ENCODE peak calls at places on chromosomes 5 and 9, in six cellular contexts. One of them, this sample, is unnamed.

GRCh38 chr9:86186696-86187095 is 72.8 kb downstream of the C9orf153 start:
- DNase-seq in HuH-7: no peak
- DNase-seq in central memory CD4-positive, alpha-beta T cell: no peak
- DNase-seq in EH: no peak
- DNase-seq in left ventricle myocardium inferior: no peak
- DNase-seq in MM.1S: no peak
- DNase-seq in this sample: no peak

GRCh38 chr5:59786271-59786805 is 107.2 kb downstream of the PDE4D start:
- DNase-seq in HuH-7: no peak
- DNase-seq in left ventricle myocardium inferior: no peak
- DNase-seq in EH: peak
- DNase-seq in MM.1S: no peak
- DNase-seq in central memory CD4-positive, alpha-beta T cell: no peak
- DNase-seq in this sample: peak

GRCh38 chr9:8431505-8431904 is 631.9 kb upstream of the DMAC1 start:
- DNase-seq in EH: no peak
- DNase-seq in MM.1S: no peak
- DNase-seq in HuH-7: no peak
- DNase-seq in left ventricle myocardium inferior: no peak
- DNase-seq in central memory CD4-positive, alpha-beta T cell: no peak
- DNase-seq in this sample: no peak

GRCh38 chr5:167442922-167443321 is 848.5 kb upstream of the WWC1 start:
- DNase-seq in HuH-7: peak
- DNase-seq in left ventricle myocardium inferior: no peak
- DNase-seq in MM.1S: no peak
- DNase-seq in EH: no peak
- DNase-seq in central memory CD4-positive, alpha-beta T cell: no peak
- DNase-seq in this sample: no peak

GRCh38 chr5:90529939-90530677 is 724 bp upstream of the LYSMD3 start:
- DNase-seq in MM.1S: peak
- DNase-seq in HuH-7: peak
- DNase-seq in left ventricle myocardium inferior: peak
- DNase-seq in EH: peak
- DNase-seq in central memory CD4-positive, alpha-beta T cell: no peak
- DNase-seq in this sample: peak

GRCh38 chr5:137501846-137502406 is 2.8 kb upstream of the SPOCK1 start:
- DNase-seq in HuH-7: no peak
- DNase-seq in MM.1S: no peak
- DNase-seq in left ventricle myocardium inferior: no peak
- DNase-seq in central memory CD4-positive, alpha-beta T cell: no peak
- DNase-seq in EH: peak
- DNase-seq in this sample: no peak

GRCh38 chr9:33535541-33535940 is 11.5 kb downstream of the ANKRD18B start:
- DNase-seq in central memory CD4-positive, alpha-beta T cell: no peak
- DNase-seq in HuH-7: no peak
- DNase-seq in left ventricle myocardium inferior: no peak
- DNase-seq in EH: no peak
- DNase-seq in MM.1S: no peak
- DNase-seq in this sample: no peak

GRCh38 chr5:69105996-69106906 is 12.4 kb downstream of the SLC30A5 start:
- DNase-seq in left ventricle myocardium inferior: no peak
- DNase-seq in MM.1S: no peak
- DNase-seq in central memory CD4-positive, alpha-beta T cell: no peak
- DNase-seq in HuH-7: no peak
- DNase-seq in EH: no peak
- DNase-seq in this sample: no peak

GRCh38 chr9:128917151-128917849 is 3.5 kb upstream of the PHYHD1 start:
- DNase-seq in central memory CD4-positive, alpha-beta T cell: no peak
- DNase-seq in left ventricle myocardium inferior: peak
- DNase-seq in MM.1S: no peak
- DNase-seq in EH: peak
- DNase-seq in HuH-7: no peak
- DNase-seq in this sample: no peak

GRCh38 chr5:119037496-119038215 is 33.2 kb upstream of the DMXL1 start:
- DNase-seq in left ventricle myocardium inferior: no peak
- DNase-seq in EH: no peak
- DNase-seq in HuH-7: no peak
- DNase-seq in MM.1S: no peak
- DNase-seq in central memory CD4-positive, alpha-beta T cell: no peak
- DNase-seq in this sample: no peak

GRCh38 chr5:6750951-6751685 is 37.9 kb downstream of the TENT4A start:
- DNase-seq in EH: no peak
- DNase-seq in MM.1S: no peak
- DNase-seq in HuH-7: no peak
- DNase-seq in central memory CD4-positive, alpha-beta T cell: no peak
- DNase-seq in left ventricle myocardium inferior: no peak
- DNase-seq in this sample: peak

GRCh38 chr5:95760291-95761191 is 29.4 kb downstream of the RHOBTB3 start:
- DNase-seq in MM.1S: peak
- DNase-seq in HuH-7: no peak
- DNase-seq in central memory CD4-positive, alpha-beta T cell: peak
- DNase-seq in left ventricle myocardium inferior: no peak
- DNase-seq in EH: peak
- DNase-seq in this sample: no peak

GRCh38 chr5:115599502-115599901 is 2.8 kb downstream of the TICAM2 start:
- DNase-seq in EH: peak
- DNase-seq in left ventricle myocardium inferior: no peak
- DNase-seq in MM.1S: peak
- DNase-seq in central memory CD4-positive, alpha-beta T cell: no peak
- DNase-seq in HuH-7: no peak
- DNase-seq in this sample: no peak

GRCh38 chr9:76688471-76689238 is 75.6 kb upstream of the PCA3 start:
- DNase-seq in central memory CD4-positive, alpha-beta T cell: no peak
- DNase-seq in EH: no peak
- DNase-seq in HuH-7: peak
- DNase-seq in MM.1S: no peak
- DNase-seq in left ventricle myocardium inferior: no peak
- DNase-seq in this sample: no peak

GRCh38 chr9:4011062-4011461 is 288.8 kb downstream of the GLIS3 start:
- DNase-seq in left ventricle myocardium inferior: no peak
- DNase-seq in HuH-7: no peak
- DNase-seq in EH: no peak
- DNase-seq in central memory CD4-positive, alpha-beta T cell: no peak
- DNase-seq in MM.1S: no peak
- DNase-seq in this sample: no peak

GRCh38 chr5:55308254-55308836 is 556 bp downstream of the MTREX start:
- DNase-seq in central memory CD4-positive, alpha-beta T cell: no peak
- DNase-seq in MM.1S: peak
- DNase-seq in HuH-7: no peak
- DNase-seq in left ventricle myocardium inferior: no peak
- DNase-seq in EH: peak
- DNase-seq in this sample: no peak

GRCh38 chr9:112890106-112891081 is at the start of gene SLC46A2:
- DNase-seq in left ventricle myocardium inferior: peak
- DNase-seq in HuH-7: no peak
- DNase-seq in MM.1S: no peak
- DNase-seq in central memory CD4-positive, alpha-beta T cell: no peak
- DNase-seq in EH: no peak
- DNase-seq in this sample: no peak

GRCh38 chr5:146208916-146209522 is 5.6 kb downstream of the RBM27 start:
- DNase-seq in HuH-7: no peak
- DNase-seq in MM.1S: no peak
- DNase-seq in EH: no peak
- DNase-seq in central memory CD4-positive, alpha-beta T cell: no peak
- DNase-seq in left ventricle myocardium inferior: no peak
- DNase-seq in this sample: no peak

GRCh38 chr9:97714435-97714834 is 17.3 kb upstream of the XPA start:
- DNase-seq in HuH-7: no peak
- DNase-seq in MM.1S: peak
- DNase-seq in left ventricle myocardium inferior: no peak
- DNase-seq in EH: peak
- DNase-seq in central memory CD4-positive, alpha-beta T cell: peak
- DNase-seq in this sample: peak

GRCh38 chr5:119470851-119471451 is 18.7 kb downstream of the HSD17B4 start:
- DNase-seq in EH: peak
- DNase-seq in HuH-7: no peak
- DNase-seq in left ventricle myocardium inferior: no peak
- DNase-seq in central memory CD4-positive, alpha-beta T cell: no peak
- DNase-seq in MM.1S: peak
- DNase-seq in this sample: no peak

GRCh38 chr9:79687131-79687447 is 115.3 kb downstream of the TLE4 start:
- DNase-seq in EH: peak
- DNase-seq in left ventricle myocardium inferior: no peak
- DNase-seq in MM.1S: no peak
- DNase-seq in HuH-7: no peak
- DNase-seq in central memory CD4-positive, alpha-beta T cell: peak
- DNase-seq in this sample: no peak

GRCh38 chr5:141881886-141882285 is 3.7 kb upstream of the PCDH1 start:
- DNase-seq in EH: no peak
- DNase-seq in MM.1S: no peak
- DNase-seq in HuH-7: no peak
- DNase-seq in left ventricle myocardium inferior: no peak
- DNase-seq in central memory CD4-positive, alpha-beta T cell: no peak
- DNase-seq in this sample: no peak

GRCh38 chr9:89304479-89305188 is 6.4 kb upstream of the CKS2 start:
- DNase-seq in central memory CD4-positive, alpha-beta T cell: no peak
- DNase-seq in EH: no peak
- DNase-seq in left ventricle myocardium inferior: no peak
- DNase-seq in HuH-7: no peak
- DNase-seq in MM.1S: no peak
- DNase-seq in this sample: no peak

GRCh38 chr5:1085391-1085790 is 26.5 kb downstream of the SLC12A7 start:
- DNase-seq in left ventricle myocardium inferior: no peak
- DNase-seq in EH: no peak
- DNase-seq in MM.1S: no peak
- DNase-seq in central memory CD4-positive, alpha-beta T cell: no peak
- DNase-seq in HuH-7: no peak
- DNase-seq in this sample: no peak

GRCh38 chr5:90293931-90294330 is 115.6 kb downstream of the CETN3 start:
- DNase-seq in central memory CD4-positive, alpha-beta T cell: no peak
- DNase-seq in EH: peak
- DNase-seq in MM.1S: no peak
- DNase-seq in left ventricle myocardium inferior: no peak
- DNase-seq in HuH-7: no peak
- DNase-seq in this sample: no peak

GRCh38 chr5:118070041-118070440 is 918.3 kb downstream of the DTWD2 start:
- DNase-seq in EH: no peak
- DNase-seq in HuH-7: no peak
- DNase-seq in MM.1S: no peak
- DNase-seq in left ventricle myocardium inferior: no peak
- DNase-seq in central memory CD4-positive, alpha-beta T cell: no peak
- DNase-seq in this sample: no peak

GRCh38 chr5:16674750-16675149 is 58.0 kb upstream of the RETREG1 start:
- DNase-seq in left ventricle myocardium inferior: no peak
- DNase-seq in EH: no peak
- DNase-seq in MM.1S: no peak
- DNase-seq in HuH-7: no peak
- DNase-seq in central memory CD4-positive, alpha-beta T cell: no peak
- DNase-seq in this sample: peak

GRCh38 chr5:62043289-62044274 is 262.4 kb upstream of the KIF2A start:
- DNase-seq in MM.1S: no peak
- DNase-seq in HuH-7: no peak
- DNase-seq in central memory CD4-positive, alpha-beta T cell: no peak
- DNase-seq in EH: no peak
- DNase-seq in left ventricle myocardium inferior: no peak
- DNase-seq in this sample: no peak

GRCh38 chr9:34884732-34885131 is 73.4 kb upstream of the PHF24 start:
- DNase-seq in left ventricle myocardium inferior: no peak
- DNase-seq in EH: no peak
- DNase-seq in MM.1S: peak
- DNase-seq in HuH-7: no peak
- DNase-seq in central memory CD4-positive, alpha-beta T cell: no peak
- DNase-seq in this sample: no peak

GRCh38 chr9:91273853-91274552 is 87.7 kb downstream of the AUH start:
- DNase-seq in left ventricle myocardium inferior: no peak
- DNase-seq in HuH-7: no peak
- DNase-seq in central memory CD4-positive, alpha-beta T cell: no peak
- DNase-seq in EH: peak
- DNase-seq in MM.1S: peak
- DNase-seq in this sample: no peak

GRCh38 chr9:69443178-69443577 is 118.2 kb downstream of the ENTREP1 start:
- DNase-seq in MM.1S: no peak
- DNase-seq in HuH-7: no peak
- DNase-seq in EH: no peak
- DNase-seq in central memory CD4-positive, alpha-beta T cell: no peak
- DNase-seq in left ventricle myocardium inferior: no peak
- DNase-seq in this sample: no peak

GRCh38 chr9:136947955-136948510 is 3.0 kb downstream of the C8G start:
- DNase-seq in left ventricle myocardium inferior: peak
- DNase-seq in central memory CD4-positive, alpha-beta T cell: no peak
- DNase-seq in EH: peak
- DNase-seq in MM.1S: no peak
- DNase-seq in HuH-7: peak
- DNase-seq in this sample: peak

GRCh38 chr5:120564013-120564412 is 99.9 kb downstream of the PRR16 start:
- DNase-seq in MM.1S: no peak
- DNase-seq in left ventricle myocardium inferior: no peak
- DNase-seq in HuH-7: no peak
- DNase-seq in EH: peak
- DNase-seq in central memory CD4-positive, alpha-beta T cell: no peak
- DNase-seq in this sample: no peak

GRCh38 chr5:547086-547924 is 23.1 kb upstream of the SLC9A3 start:
- DNase-seq in left ventricle myocardium inferior: peak
- DNase-seq in HuH-7: no peak
- DNase-seq in MM.1S: no peak
- DNase-seq in central memory CD4-positive, alpha-beta T cell: no peak
- DNase-seq in EH: no peak
- DNase-seq in this sample: no peak